ENCODE peak calls at places on chromosome 2, in seven cellular contexts. J, P, Y, O, G, A and N are unnamed samples.

GRCh38 chr2:230863031-230863430 is 1.7 kb upstream of the ITM2C start:
- DNase-seq in J (no peak), P (no peak), Y (no peak), O (no peak), A (no peak), G (no peak), N (no peak)

GRCh38 chr2:102114851-102115497 is 27.6 kb upstream of the IL1R1 start:
- DNase-seq in G (no peak), P (peak), Y (peak), J (no peak), O (no peak), A (no peak), N (no peak)

GRCh38 chr2:222594679-222595078 is 61.2 kb downstream of the FARSB start:
- DNase-seq in A (no peak), O (no peak), G (peak), P (peak), J (no peak), Y (peak), N (no peak)

GRCh38 chr2:238700122-238700457 is 147.8 kb upstream of the TWIST2 start:
- DNase-seq in Y (peak), J (no peak), G (no peak), O (no peak), A (no peak), P (no peak), N (no peak)

GRCh38 chr2:38788306-38788705 is 10.3 kb downstream of the GEMIN6 start:
- DNase-seq in O (no peak), P (no peak), J (no peak), Y (no peak), A (no peak), G (no peak), N (no peak)

GRCh38 chr2:232876071-232876977 is 6.3 kb downstream of the SNORC start:
- DNase-seq in Y (peak), P (no peak), G (peak), A (no peak), J (peak), O (no peak), N (peak)

GRCh38 chr2:6995406-6996117 is 78.3 kb downstream of the RNF144A start:
- DNase-seq in G (no peak), P (no peak), A (no peak), Y (no peak), O (no peak), J (no peak), N (no peak)

GRCh38 chr2:20667151-20667530 is 197 bp downstream of the GDF7 start:
- DNase-seq in Y (no peak), J (no peak), P (no peak), G (no peak), A (no peak), O (no peak), N (no peak)

GRCh38 chr2:213161759-213162514 is 10.5 kb upstream of the IKZF2 start:
- DNase-seq in G (no peak), P (peak), A (no peak), Y (peak), J (no peak), O (no peak), N (no peak)

GRCh38 chr2:1874950-1875349 is 130.6 kb upstream of the PXDN start:
- DNase-seq in G (no peak), A (no peak), J (no peak), P (no peak), Y (no peak), O (no peak), N (no peak)

GRCh38 chr2:166197446-166197845 is 69.6 kb upstream of the SCN1A start:
- DNase-seq in A (no peak), Y (peak), G (no peak), P (peak), O (no peak), J (no peak), N (no peak)

GRCh38 chr2:6986894-6987487 is 69.8 kb downstream of the RNF144A start:
- DNase-seq in J (no peak), Y (peak), A (no peak), P (no peak), O (no peak), G (no peak), N (no peak)

GRCh38 chr2:165410231-165410630 is 59.3 kb upstream of the CSRNP3 start:
- DNase-seq in Y (no peak), G (no peak), J (no peak), A (no peak), O (no peak), P (no peak), N (no peak)

GRCh38 chr2:86477349-86477748 is 36.2 kb downstream of the KDM3A start:
- DNase-seq in J (no peak), G (no peak), A (no peak), O (no peak), P (no peak), Y (peak), N (no peak)

GRCh38 chr2:72934683-72935610 is 17.6 kb downstream of the EMX1 start:
- DNase-seq in Y (no peak), G (peak), P (no peak), A (no peak), O (no peak), J (no peak), N (no peak)

GRCh38 chr2:37886745-37887144 is 38.3 kb upstream of the RMDN2 start:
- DNase-seq in G (no peak), Y (peak), O (no peak), A (no peak), J (no peak), P (peak), N (no peak)

GRCh38 chr2:101820519-101820918 is 123.0 kb downstream of the MAP4K4 start:
- DNase-seq in O (no peak), P (peak), A (no peak), G (peak), Y (peak), J (no peak), N (no peak)

GRCh38 chr2:100200985-100201384 is 58.6 kb upstream of the AFF3 start:
- DNase-seq in Y (peak), J (no peak), P (no peak), G (peak), A (no peak), O (no peak), N (no peak)

GRCh38 chr2:222311321-222311977 is 12.7 kb upstream of the PAX3 start:
- DNase-seq in G (no peak), A (no peak), P (no peak), J (no peak), O (no peak), Y (peak), N (no peak)

GRCh38 chr2:132270981-132271546 is 109.3 kb upstream of the ANKRD30BL start:
- DNase-seq in P (no peak), Y (no peak), A (no peak), O (no peak), J (no peak), G (no peak), N (no peak)

GRCh38 chr2:207468504-207468903 is 61.3 kb upstream of the CREB1 start:
- DNase-seq in O (no peak), P (no peak), A (no peak), Y (no peak), J (no peak), G (no peak), N (no peak)

GRCh38 chr2:233479616-233480489 is 86.7 kb downstream of the USP40 start:
- DNase-seq in Y (no peak), G (no peak), P (no peak), O (no peak), J (no peak), A (no peak), N (no peak)

GRCh38 chr2:172556284-172557033 is 569 bp downstream of the PDK1 start:
- DNase-seq in G (peak), Y (peak), J (peak), P (peak), O (peak), A (peak), N (no peak)

GRCh38 chr2:173415663-173416469 is 61.2 kb downstream of the CDCA7 start:
- DNase-seq in Y (no peak), G (no peak), A (no peak), P (no peak), J (no peak), O (no peak), N (peak)

GRCh38 chr2:219369447-219369861 is 18.3 kb downstream of the DNPEP start:
- DNase-seq in P (peak), Y (peak), G (no peak), J (no peak), A (no peak), O (no peak), N (no peak)

GRCh38 chr2:208363485-208363884 is 43.1 kb upstream of the PTH2R start:
- DNase-seq in G (peak), O (no peak), P (peak), Y (peak), J (no peak), A (no peak), N (no peak)

GRCh38 chr2:215773728-215774127 is 239.6 kb downstream of the MREG start:
- DNase-seq in G (peak), Y (peak), P (peak), A (no peak), O (no peak), J (no peak), N (no peak)

GRCh38 chr2:121019756-121020155 is 265.2 kb downstream of the TFCP2L1 start:
- DNase-seq in Y (no peak), O (no peak), J (no peak), A (no peak), P (no peak), G (no peak), N (no peak)